ENCODE peak calls at places on chromosome 2, in nine cellular contexts. A, V, I, P, U, T, Z, L and W are unnamed samples.

GRCh38 chr2:157264099-157264498 is 6.6 kb downstream of the GALNT5 start:
- DNase-seq in P (peak; percentile 30), Z (no peak), A (no peak), V (no peak), L (no peak), U (no peak), I (no peak), T (no peak), W (no peak)

GRCh38 chr2:37464064-37464463 is 119.6 kb downstream of the QPCT start:
- DNase-seq in P (no peak), V (no peak), T (no peak), A (no peak), Z (no peak), I (no peak), U (no peak), L (no peak), W (no peak)

GRCh38 chr2:8024506-8024905 is 657.4 kb upstream of the ID2 start:
- DNase-seq in U (no peak), T (no peak), L (no peak), P (no peak), Z (no peak), A (no peak), V (no peak), I (no peak), W (no peak)

GRCh38 chr2:86224645-86225355 is 25.5 kb downstream of the MRPL35 start:
- DNase-seq in I (no peak), P (no peak), A (no peak), T (no peak), V (no peak), L (no peak), Z (peak; percentile 18), U (no peak), W (no peak)

GRCh38 chr2:178335218-178335617 is 115.8 kb downstream of the PRKRA start:
- DNase-seq in L (no peak), P (no peak), I (no peak), V (no peak), T (no peak), Z (no peak), U (no peak), A (no peak), W (no peak)

GRCh38 chr2:216857131-216857550 is 2.7 kb downstream of the TNP1 start:
- DNase-seq in V (no peak), A (no peak), Z (no peak), L (no peak), U (no peak), P (peak; percentile 25), T (no peak), I (no peak), W (no peak)

GRCh38 chr2:41998789-41999470 is 48.9 kb upstream of the PKDCC start:
- DNase-seq in V (no peak), A (no peak), P (peak; percentile 50), Z (no peak), T (peak; percentile 28), L (no peak), U (no peak), I (no peak), W (no peak)

GRCh38 chr2:203533696-203534471 is 1.2 kb downstream of the RAPH1 start:
- DNase-seq in P (peak; percentile 81), U (peak; percentile 49), A (no peak), Z (peak; percentile 40), V (no peak), I (no peak), L (no peak), T (no peak), W (no peak)

GRCh38 chr2:212987492-212987891 is 163.9 kb downstream of the IKZF2 start:
- DNase-seq in A (no peak), P (peak; percentile 7), Z (no peak), U (no peak), V (no peak), L (no peak), T (no peak), I (no peak), W (no peak)

GRCh38 chr2:148531175-148532048 is 113.1 kb upstream of the EPC2 start:
- DNase-seq in V (no peak), I (no peak), Z (no peak), T (no peak), U (no peak), L (no peak), P (no peak), A (no peak), W (no peak)

GRCh38 chr2:129004485-129004884 is 685.8 kb upstream of the HS6ST1 start:
- DNase-seq in L (no peak), I (no peak), P (no peak), V (no peak), T (no peak), A (no peak), Z (no peak), U (no peak), W (no peak)

GRCh38 chr2:80252294-80252986 is 52.1 kb downstream of the LRRTM1 start:
- DNase-seq in P (no peak), I (no peak), A (no peak), Z (no peak), T (no peak), U (no peak), L (no peak), V (no peak), W (no peak)

GRCh38 chr2:168749264-168749663 is 53.2 kb upstream of the NOSTRIN start:
- DNase-seq in I (no peak), T (no peak), V (no peak), A (no peak), L (no peak), Z (no peak), U (no peak), P (no peak), W (no peak)

GRCh38 chr2:98948956-98949739 is 13.1 kb upstream of the CRACDL start:
- DNase-seq in U (no peak), V (no peak), T (no peak), P (no peak), I (no peak), L (no peak), A (no peak), Z (peak; percentile 15), W (no peak)

GRCh38 chr2:179671314-179671713 is 190.1 kb downstream of the ZNF385B start:
- DNase-seq in P (no peak), I (no peak), U (no peak), A (no peak), T (no peak), Z (no peak), V (no peak), L (no peak), W (no peak)